ENCODE peak calls at places on chromosomes 6 and 20, in eight cellular contexts. One of them, this sample, is unnamed.

GRCh38 chr6:119350202-119351004 is 842 bp upstream of the MAN1A1 start:
- DNase-seq in left ventricle myocardium inferior: no peak
- DNase-seq in A673: peak; percentile 35
- DNase-seq in HEK293T: peak; percentile 22
- DNase-seq in activated CD4-positive, alpha-beta T cell treated with anti-CD3 and anti-CD28 coated beads, Interleukin-2, amount 10 ng/mL, durations not matched to agents 7 days and 5 days: peak; percentile 62
- DNase-seq in cardiac fibroblast: peak; percentile 84
- DNase-seq in T-helper 2 cell: peak; percentile 85
- DNase-seq in upper lobe of right lung: no peak
- DNase-seq in this sample: peak; percentile 27

GRCh38 chr6:20876016-20876415 is 341.8 kb downstream of the CDKAL1 start:
- DNase-seq in left ventricle myocardium inferior: no peak
- DNase-seq in T-helper 2 cell: no peak
- DNase-seq in A673: peak; percentile 86
- DNase-seq in cardiac fibroblast: peak; percentile 40
- DNase-seq in activated CD4-positive, alpha-beta T cell treated with anti-CD3 and anti-CD28 coated beads, Interleukin-2, amount 10 ng/mL, durations not matched to agents 7 days and 5 days: no peak
- DNase-seq in upper lobe of right lung: no peak
- DNase-seq in HEK293T: no peak
- DNase-seq in this sample: no peak

GRCh38 chr20:50865114-50865513 is 66.1 kb downstream of the ADNP start:
- DNase-seq in activated CD4-positive, alpha-beta T cell treated with anti-CD3 and anti-CD28 coated beads, Interleukin-2, amount 10 ng/mL, durations not matched to agents 7 days and 5 days: no peak
- DNase-seq in T-helper 2 cell: no peak
- DNase-seq in cardiac fibroblast: no peak
- DNase-seq in HEK293T: no peak
- DNase-seq in left ventricle myocardium inferior: no peak
- DNase-seq in upper lobe of right lung: no peak
- DNase-seq in A673: no peak
- DNase-seq in this sample: no peak

GRCh38 chr6:121686611-121687023 is 251.2 kb downstream of the GJA1 start:
- DNase-seq in left ventricle myocardium inferior: no peak
- DNase-seq in T-helper 2 cell: no peak
- DNase-seq in upper lobe of right lung: peak; percentile 57
- DNase-seq in cardiac fibroblast: no peak
- DNase-seq in activated CD4-positive, alpha-beta T cell treated with anti-CD3 and anti-CD28 coated beads, Interleukin-2, amount 10 ng/mL, durations not matched to agents 7 days and 5 days: peak; percentile 6
- DNase-seq in HEK293T: no peak
- DNase-seq in A673: no peak
- DNase-seq in this sample: peak; percentile 66

GRCh38 chr6:67285770-67286495 is 1349.1 kb upstream of the ADGRB3 start:
- DNase-seq in upper lobe of right lung: no peak
- DNase-seq in HEK293T: no peak
- DNase-seq in A673: no peak
- DNase-seq in activated CD4-positive, alpha-beta T cell treated with anti-CD3 and anti-CD28 coated beads, Interleukin-2, amount 10 ng/mL, durations not matched to agents 7 days and 5 days: no peak
- DNase-seq in cardiac fibroblast: peak; percentile 23
- DNase-seq in left ventricle myocardium inferior: no peak
- DNase-seq in T-helper 2 cell: no peak
- DNase-seq in this sample: no peak

GRCh38 chr6:34912715-34913464 is 23.8 kb downstream of the ANKS1A start:
- DNase-seq in HEK293T: no peak
- DNase-seq in A673: no peak
- DNase-seq in left ventricle myocardium inferior: no peak
- DNase-seq in T-helper 2 cell: peak; percentile 80
- DNase-seq in activated CD4-positive, alpha-beta T cell treated with anti-CD3 and anti-CD28 coated beads, Interleukin-2, amount 10 ng/mL, durations not matched to agents 7 days and 5 days: peak; percentile 66
- DNase-seq in cardiac fibroblast: peak; percentile 32
- DNase-seq in upper lobe of right lung: no peak
- DNase-seq in this sample: no peak

GRCh38 chr20:5848711-5849505 is 98.7 kb downstream of the SHLD1 start:
- DNase-seq in T-helper 2 cell: peak; percentile 28
- DNase-seq in left ventricle myocardium inferior: no peak
- DNase-seq in activated CD4-positive, alpha-beta T cell treated with anti-CD3 and anti-CD28 coated beads, Interleukin-2, amount 10 ng/mL, durations not matched to agents 7 days and 5 days: no peak
- DNase-seq in HEK293T: no peak
- DNase-seq in upper lobe of right lung: no peak
- DNase-seq in A673: no peak
- DNase-seq in cardiac fibroblast: peak; percentile 75
- DNase-seq in this sample: no peak

GRCh38 chr20:9506964-9507369 is 7.4 kb upstream of the LAMP5 start:
- DNase-seq in cardiac fibroblast: no peak
- DNase-seq in T-helper 2 cell: no peak
- DNase-seq in HEK293T: no peak
- DNase-seq in activated CD4-positive, alpha-beta T cell treated with anti-CD3 and anti-CD28 coated beads, Interleukin-2, amount 10 ng/mL, durations not matched to agents 7 days and 5 days: no peak
- DNase-seq in left ventricle myocardium inferior: no peak
- DNase-seq in upper lobe of right lung: no peak
- DNase-seq in A673: no peak
- DNase-seq in this sample: no peak

GRCh38 chr6:31193206-31193605 is 22.7 kb upstream of the POU5F1 start:
- DNase-seq in cardiac fibroblast: no peak
- DNase-seq in HEK293T: no peak
- DNase-seq in T-helper 2 cell: no peak
- DNase-seq in left ventricle myocardium inferior: no peak
- DNase-seq in activated CD4-positive, alpha-beta T cell treated with anti-CD3 and anti-CD28 coated beads, Interleukin-2, amount 10 ng/mL, durations not matched to agents 7 days and 5 days: no peak
- DNase-seq in upper lobe of right lung: peak; percentile 18
- DNase-seq in A673: no peak
- DNase-seq in this sample: no peak

GRCh38 chr6:149210376-149210775 is 107.1 kb upstream of the TAB2 start:
- DNase-seq in HEK293T: no peak
- DNase-seq in upper lobe of right lung: no peak
- DNase-seq in activated CD4-positive, alpha-beta T cell treated with anti-CD3 and anti-CD28 coated beads, Interleukin-2, amount 10 ng/mL, durations not matched to agents 7 days and 5 days: peak; percentile 18
- DNase-seq in cardiac fibroblast: peak; percentile 56
- DNase-seq in left ventricle myocardium inferior: no peak
- DNase-seq in T-helper 2 cell: peak; percentile 88
- DNase-seq in A673: no peak
- DNase-seq in this sample: no peak

GRCh38 chr20:51095755-51096509 is 73.0 kb upstream of the KCNG1 start:
- DNase-seq in T-helper 2 cell: no peak
- DNase-seq in HEK293T: no peak
- DNase-seq in upper lobe of right lung: no peak
- DNase-seq in cardiac fibroblast: peak; percentile 4
- DNase-seq in A673: peak; percentile 34
- DNase-seq in activated CD4-positive, alpha-beta T cell treated with anti-CD3 and anti-CD28 coated beads, Interleukin-2, amount 10 ng/mL, durations not matched to agents 7 days and 5 days: no peak
- DNase-seq in left ventricle myocardium inferior: no peak
- DNase-seq in this sample: no peak

GRCh38 chr6:32153252-32153834 is 598 bp upstream of the PPT2 start:
- DNase-seq in upper lobe of right lung: peak; percentile 76
- DNase-seq in T-helper 2 cell: no peak
- DNase-seq in HEK293T: peak; percentile 59
- DNase-seq in cardiac fibroblast: no peak
- DNase-seq in activated CD4-positive, alpha-beta T cell treated with anti-CD3 and anti-CD28 coated beads, Interleukin-2, amount 10 ng/mL, durations not matched to agents 7 days and 5 days: no peak
- DNase-seq in left ventricle myocardium inferior: no peak
- DNase-seq in A673: no peak
- DNase-seq in this sample: peak; percentile 85

GRCh38 chr6:148435386-148435785 is 92.7 kb downstream of the SASH1 start:
- DNase-seq in cardiac fibroblast: peak; percentile 57
- DNase-seq in upper lobe of right lung: no peak
- DNase-seq in HEK293T: no peak
- DNase-seq in activated CD4-positive, alpha-beta T cell treated with anti-CD3 and anti-CD28 coated beads, Interleukin-2, amount 10 ng/mL, durations not matched to agents 7 days and 5 days: no peak
- DNase-seq in T-helper 2 cell: no peak
- DNase-seq in left ventricle myocardium inferior: no peak
- DNase-seq in A673: no peak
- DNase-seq in this sample: no peak

GRCh38 chr6:470901-471448 is 79.4 kb downstream of the IRF4 start:
- DNase-seq in cardiac fibroblast: no peak
- DNase-seq in activated CD4-positive, alpha-beta T cell treated with anti-CD3 and anti-CD28 coated beads, Interleukin-2, amount 10 ng/mL, durations not matched to agents 7 days and 5 days: no peak
- DNase-seq in left ventricle myocardium inferior: no peak
- DNase-seq in upper lobe of right lung: no peak
- DNase-seq in A673: no peak
- DNase-seq in T-helper 2 cell: no peak
- DNase-seq in HEK293T: no peak
- DNase-seq in this sample: no peak

GRCh38 chr6:31568537-31568961 is 3.5 kb upstream of the LTA start:
- DNase-seq in A673: no peak
- DNase-seq in T-helper 2 cell: peak; percentile 95
- DNase-seq in HEK293T: no peak
- DNase-seq in cardiac fibroblast: no peak
- DNase-seq in activated CD4-positive, alpha-beta T cell treated with anti-CD3 and anti-CD28 coated beads, Interleukin-2, amount 10 ng/mL, durations not matched to agents 7 days and 5 days: peak; percentile 87
- DNase-seq in upper lobe of right lung: no peak
- DNase-seq in left ventricle myocardium inferior: no peak
- DNase-seq in this sample: no peak

GRCh38 chr20:56460459-56460858 is 8.0 kb upstream of the RTF2 start:
- DNase-seq in left ventricle myocardium inferior: no peak
- DNase-seq in activated CD4-positive, alpha-beta T cell treated with anti-CD3 and anti-CD28 coated beads, Interleukin-2, amount 10 ng/mL, durations not matched to agents 7 days and 5 days: peak; percentile 73
- DNase-seq in A673: no peak
- DNase-seq in HEK293T: no peak
- DNase-seq in cardiac fibroblast: no peak
- DNase-seq in T-helper 2 cell: peak; percentile 94
- DNase-seq in upper lobe of right lung: no peak
- DNase-seq in this sample: no peak

GRCh38 chr6:105452376-105452775 is 49.5 kb upstream of the PREP start:
- DNase-seq in upper lobe of right lung: no peak
- DNase-seq in A673: peak; percentile 26
- DNase-seq in T-helper 2 cell: no peak
- DNase-seq in cardiac fibroblast: no peak
- DNase-seq in activated CD4-positive, alpha-beta T cell treated with anti-CD3 and anti-CD28 coated beads, Interleukin-2, amount 10 ng/mL, durations not matched to agents 7 days and 5 days: no peak
- DNase-seq in left ventricle myocardium inferior: no peak
- DNase-seq in HEK293T: no peak
- DNase-seq in this sample: peak; percentile 28

GRCh38 chr20:59455392-59456341 is 148.7 kb upstream of the PHACTR3 start:
- DNase-seq in left ventricle myocardium inferior: peak; percentile 32
- DNase-seq in upper lobe of right lung: no peak
- DNase-seq in activated CD4-positive, alpha-beta T cell treated with anti-CD3 and anti-CD28 coated beads, Interleukin-2, amount 10 ng/mL, durations not matched to agents 7 days and 5 days: no peak
- DNase-seq in T-helper 2 cell: no peak
- DNase-seq in HEK293T: peak; percentile 49
- DNase-seq in A673: peak; percentile 42
- DNase-seq in cardiac fibroblast: peak; percentile 17
- DNase-seq in this sample: peak; percentile 58

GRCh38 chr20:31823360-31824124 is 4.4 kb downstream of the MYLK2 start:
- DNase-seq in upper lobe of right lung: peak; percentile 53
- DNase-seq in cardiac fibroblast: no peak
- DNase-seq in HEK293T: no peak
- DNase-seq in activated CD4-positive, alpha-beta T cell treated with anti-CD3 and anti-CD28 coated beads, Interleukin-2, amount 10 ng/mL, durations not matched to agents 7 days and 5 days: no peak
- DNase-seq in left ventricle myocardium inferior: no peak
- DNase-seq in T-helper 2 cell: no peak
- DNase-seq in A673: no peak
- DNase-seq in this sample: no peak

GRCh38 chr20:11101243-11101642 is 427.4 kb upstream of the JAG1 start:
- DNase-seq in upper lobe of right lung: no peak
- DNase-seq in left ventricle myocardium inferior: no peak
- DNase-seq in T-helper 2 cell: no peak
- DNase-seq in A673: no peak
- DNase-seq in HEK293T: no peak
- DNase-seq in activated CD4-positive, alpha-beta T cell treated with anti-CD3 and anti-CD28 coated beads, Interleukin-2, amount 10 ng/mL, durations not matched to agents 7 days and 5 days: no peak
- DNase-seq in cardiac fibroblast: peak; percentile 56
- DNase-seq in this sample: no peak

GRCh38 chr6:134739299-134740090 is 210.4 kb downstream of the ALDH8A1 start:
- DNase-seq in A673: no peak
- DNase-seq in cardiac fibroblast: peak; percentile 29
- DNase-seq in HEK293T: no peak
- DNase-seq in upper lobe of right lung: no peak
- DNase-seq in left ventricle myocardium inferior: no peak
- DNase-seq in activated CD4-positive, alpha-beta T cell treated with anti-CD3 and anti-CD28 coated beads, Interleukin-2, amount 10 ng/mL, durations not matched to agents 7 days and 5 days: no peak
- DNase-seq in T-helper 2 cell: no peak
- DNase-seq in this sample: no peak

GRCh38 chr20:50745634-50746137 is 14.3 kb downstream of the PARD6B start:
- DNase-seq in A673: no peak
- DNase-seq in left ventricle myocardium inferior: no peak
- DNase-seq in HEK293T: no peak
- DNase-seq in cardiac fibroblast: no peak
- DNase-seq in upper lobe of right lung: no peak
- DNase-seq in T-helper 2 cell: no peak
- DNase-seq in activated CD4-positive, alpha-beta T cell treated with anti-CD3 and anti-CD28 coated beads, Interleukin-2, amount 10 ng/mL, durations not matched to agents 7 days and 5 days: no peak
- DNase-seq in this sample: no peak

GRCh38 chr6:4370066-4370465 is 234.7 kb upstream of the ECI2 start:
- DNase-seq in left ventricle myocardium inferior: no peak
- DNase-seq in cardiac fibroblast: peak; percentile 80
- DNase-seq in A673: no peak
- DNase-seq in activated CD4-positive, alpha-beta T cell treated with anti-CD3 and anti-CD28 coated beads, Interleukin-2, amount 10 ng/mL, durations not matched to agents 7 days and 5 days: no peak
- DNase-seq in T-helper 2 cell: no peak
- DNase-seq in HEK293T: no peak
- DNase-seq in upper lobe of right lung: no peak
- DNase-seq in this sample: no peak

GRCh38 chr6:33430991-33431879 is 11.4 kb downstream of the SYNGAP1 start:
- DNase-seq in left ventricle myocardium inferior: peak; percentile 47
- DNase-seq in T-helper 2 cell: peak; percentile 89
- DNase-seq in cardiac fibroblast: peak; percentile 63
- DNase-seq in HEK293T: peak; percentile 60
- DNase-seq in A673: peak; percentile 92
- DNase-seq in activated CD4-positive, alpha-beta T cell treated with anti-CD3 and anti-CD28 coated beads, Interleukin-2, amount 10 ng/mL, durations not matched to agents 7 days and 5 days: peak; percentile 89
- DNase-seq in upper lobe of right lung: no peak
- DNase-seq in this sample: peak; percentile 81

GRCh38 chr20:22796465-22797077 is 212.2 kb upstream of the FOXA2 start:
- DNase-seq in upper lobe of right lung: no peak
- DNase-seq in T-helper 2 cell: no peak
- DNase-seq in cardiac fibroblast: peak; percentile 59
- DNase-seq in activated CD4-positive, alpha-beta T cell treated with anti-CD3 and anti-CD28 coated beads, Interleukin-2, amount 10 ng/mL, durations not matched to agents 7 days and 5 days: no peak
- DNase-seq in left ventricle myocardium inferior: no peak
- DNase-seq in A673: no peak
- DNase-seq in HEK293T: no peak
- DNase-seq in this sample: no peak

GRCh38 chr6:54098450-54099044 is 12.7 kb upstream of the MLIP start:
- DNase-seq in cardiac fibroblast: no peak
- DNase-seq in A673: no peak
- DNase-seq in upper lobe of right lung: no peak
- DNase-seq in left ventricle myocardium inferior: no peak
- DNase-seq in HEK293T: no peak
- DNase-seq in T-helper 2 cell: no peak
- DNase-seq in activated CD4-positive, alpha-beta T cell treated with anti-CD3 and anti-CD28 coated beads, Interleukin-2, amount 10 ng/mL, durations not matched to agents 7 days and 5 days: no peak
- DNase-seq in this sample: no peak